ENCODE peak calls at places on chromosomes 6 and 20, in five cellular contexts. D, M, F, R and K are unnamed samples.

GRCh38 chr6:131379951-131380350 is 193.1 kb upstream of the ARG1 start:
- DNase-seq in R (peak; percentile 68), M (no peak), D (no peak), F (no peak), K (no peak)

GRCh38 chr6:24696097-24696496 is 22.9 kb downstream of the C6orf62 start:
- DNase-seq in F (no peak), R (no peak), D (no peak), M (no peak), K (no peak)

GRCh38 chr6:46953921-46954320 is 32.2 kb upstream of the ADGRF5 start:
- DNase-seq in D (no peak), R (no peak), M (no peak), F (no peak), K (no peak)

GRCh38 chr6:41685641-41686380 is 47.5 kb downstream of the MDFI start:
- DNase-seq in F (no peak), D (no peak), R (no peak), M (no peak), K (no peak)

GRCh38 chr6:36933102-36933501 is 21.4 kb upstream of the PI16 start:
- DNase-seq in F (no peak), M (no peak), R (no peak), D (no peak), K (no peak)

GRCh38 chr6:2026133-2026532 is 219.3 kb downstream of the GMDS start:
- DNase-seq in R (no peak), F (no peak), D (no peak), M (no peak), K (no peak)

GRCh38 chr6:70651326-70651905 is 16.3 kb upstream of the SMAP1 start:
- DNase-seq in R (no peak), M (no peak), D (no peak), F (no peak), K (no peak)

GRCh38 chr20:53282217-53282955 is 310.2 kb downstream of the TSHZ2 start:
- DNase-seq in M (no peak), F (no peak), R (no peak), D (no peak), K (no peak)

GRCh38 chr6:12232339-12232738 is 57.8 kb upstream of the EDN1 start:
- DNase-seq in R (peak; percentile 72), M (no peak), D (no peak), F (no peak), K (no peak)

GRCh38 chr20:35238170-35238569 is 11.7 kb downstream of the MMP24 start:
- DNase-seq in M (no peak), R (no peak), F (no peak), D (no peak), K (no peak)

GRCh38 chr6:27280064-27280539 is 32.0 kb downstream of the POM121L2 start:
- DNase-seq in D (no peak), M (no peak), R (peak; percentile 56), F (no peak), K (no peak)

GRCh38 chr6:100622907-100623692 is 158.4 kb upstream of the SIM1 start:
- DNase-seq in D (no peak), R (peak; percentile 43), F (no peak), M (no peak), K (no peak)

GRCh38 chr6:97645757-97646156 is 362.7 kb upstream of the MMS22L start:
- DNase-seq in D (no peak), F (no peak), M (no peak), R (no peak), K (no peak)

GRCh38 chr6:36297511-36297910 is 27.7 kb downstream of the PNPLA1 start:
- DNase-seq in D (no peak), R (no peak), F (no peak), M (no peak), K (no peak)

GRCh38 chr20:57662313-57663240 is 42.4 kb upstream of the ZBP1 start:
- DNase-seq in R (no peak), M (no peak), D (peak; percentile 45), F (peak; percentile 10), K (no peak)

GRCh38 chr20:15582146-15582776 is 991.0 kb downstream of the KIF16B start:
- DNase-seq in F (no peak), D (no peak), R (no peak), M (no peak), K (no peak)

GRCh38 chr20:49345538-49345937 is 67.7 kb upstream of the ZNFX1 start:
- DNase-seq in R (peak; percentile 29), D (no peak), M (no peak), F (peak; percentile 37), K (no peak)

GRCh38 chr20:5863040-5863811 is 87.1 kb downstream of the TRMT6 start:
- DNase-seq in R (peak; percentile 82), M (no peak), F (peak; percentile 15), D (no peak), K (no peak)

GRCh38 chr6:130624046-130624445 is 203.2 kb upstream of the SMLR1 start:
- DNase-seq in D (no peak), M (no peak), F (no peak), R (peak; percentile 80), K (no peak)

GRCh38 chr6:41645007-41645618 is 6.8 kb downstream of the MDFI start:
- DNase-seq in R (no peak), D (no peak), M (no peak), F (no peak), K (no peak)

GRCh38 chr6:125985522-125985921 is 818 bp upstream of the TRMT11 start:
- DNase-seq in M (no peak), D (no peak), R (no peak), F (no peak), K (no peak)

GRCh38 chr6:20687494-20687893 is 153.2 kb downstream of the CDKAL1 start:
- DNase-seq in R (no peak), D (no peak), M (no peak), F (no peak), K (no peak)

GRCh38 chr6:20688710-20689500 is 154.6 kb downstream of the CDKAL1 start:
- DNase-seq in R (peak; percentile 44), F (no peak), D (no peak), M (no peak), K (no peak)

GRCh38 chr6:20684474-20684873 is 150.2 kb downstream of the CDKAL1 start:
- DNase-seq in M (no peak), F (no peak), R (no peak), D (no peak), K (no peak)

GRCh38 chr6:20681243-20681684 is 147.0 kb downstream of the CDKAL1 start:
- DNase-seq in D (no peak), R (no peak), F (no peak), M (no peak), K (no peak)

GRCh38 chr6:20686142-20686541 is 151.9 kb downstream of the CDKAL1 start:
- DNase-seq in M (no peak), D (no peak), F (no peak), R (no peak), K (no peak)
- TF ChIP-seq CTCF in M (no peak), D (no peak), F (no peak), R (peak; percentile 8), K (no peak)

GRCh38 chr6:151447237-151447636 is 4.7 kb downstream of the RMND1 start:
- DNase-seq in M (no peak), R (no peak), F (no peak), D (no peak), K (no peak)

GRCh38 chr6:151451950-151452749 is at the start of gene RMND1:
- DNase-seq in D (peak; percentile 100), R (peak; percentile 100), M (peak; percentile 100), F (peak; percentile 100), K (peak; percentile 97)

GRCh38 chr6:151445482-151445881 is 6.4 kb downstream of the RMND1 start:
- DNase-seq in R (peak; percentile 92), D (no peak), M (no peak), F (no peak), K (no peak)

GRCh38 chr6:151451417-151451949 is 443 bp downstream of the RMND1 start:
- DNase-seq in R (no peak), M (no peak), D (no peak), F (no peak), K (no peak)

GRCh38 chr6:151448623-151449022 is 3.3 kb downstream of the RMND1 start:
- DNase-seq in M (no peak), F (no peak), D (no peak), R (no peak), K (no peak)
- TF ChIP-seq CTCF in M (no peak), F (no peak), D (no peak), R (peak; percentile 17), K (no peak)

DNA sequence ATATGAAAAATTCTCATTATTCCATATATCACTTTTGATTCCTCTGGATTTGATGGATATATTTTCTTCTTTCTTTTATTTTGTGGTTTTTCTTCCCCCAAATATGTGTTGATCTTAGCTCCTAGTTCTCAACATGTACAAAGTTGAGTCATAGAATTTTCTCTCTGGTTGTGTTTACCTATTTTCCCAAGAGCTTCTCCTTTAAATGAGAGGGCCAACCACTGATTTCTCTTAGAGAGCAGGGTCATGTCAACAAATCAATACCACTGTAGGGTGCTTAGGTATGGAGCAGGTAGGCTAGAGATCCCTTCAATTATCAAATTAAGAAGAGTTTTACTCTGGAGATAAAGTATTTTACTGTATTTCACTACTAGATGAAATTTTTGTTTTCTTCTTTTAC is 145.7 kb downstream of the BMP5 start:
- DNase-seq in F (no peak), R (no peak), D (no peak), M (no peak), K (no peak)
- TF ChIP-seq CTCF in F (no peak), R (no peak), D (no peak), M (no peak), K (no peak)

GRCh38 chr20:44734938-44735337 is 10.7 kb upstream of the KCNK15 start:
- DNase-seq in D (no peak), R (peak; percentile 33), M (no peak), F (no peak), K (no peak)
- TF ChIP-seq CTCF in D (no peak), R (peak; percentile 34), M (no peak), F (no peak), K (no peak)

DNA sequence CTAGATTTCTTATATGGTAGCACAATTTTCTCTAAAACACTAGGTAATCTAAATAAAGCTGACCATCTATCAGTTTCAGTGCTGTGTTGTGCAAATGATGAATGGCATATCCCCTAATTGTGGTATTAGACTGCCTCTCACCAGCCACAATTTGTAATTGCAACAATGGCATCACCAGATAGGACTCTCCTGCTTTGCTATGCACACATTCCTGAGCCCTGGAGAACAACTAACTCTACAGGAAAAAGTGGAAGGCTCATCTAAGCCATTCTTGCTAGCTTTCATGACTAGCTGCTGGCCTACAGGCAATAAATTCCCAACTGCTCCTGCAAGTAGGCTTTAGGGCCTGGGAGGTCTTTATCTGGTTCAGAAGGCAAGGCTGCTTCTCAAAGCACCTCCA is 974.1 kb downstream of the EYS start:
- DNase-seq in M (no peak), F (no peak), D (no peak), R (no peak), K (no peak)
- TF ChIP-seq CTCF in M (no peak), F (no peak), D (peak; percentile 32), R (peak; percentile 30), K (no peak)

DNA sequence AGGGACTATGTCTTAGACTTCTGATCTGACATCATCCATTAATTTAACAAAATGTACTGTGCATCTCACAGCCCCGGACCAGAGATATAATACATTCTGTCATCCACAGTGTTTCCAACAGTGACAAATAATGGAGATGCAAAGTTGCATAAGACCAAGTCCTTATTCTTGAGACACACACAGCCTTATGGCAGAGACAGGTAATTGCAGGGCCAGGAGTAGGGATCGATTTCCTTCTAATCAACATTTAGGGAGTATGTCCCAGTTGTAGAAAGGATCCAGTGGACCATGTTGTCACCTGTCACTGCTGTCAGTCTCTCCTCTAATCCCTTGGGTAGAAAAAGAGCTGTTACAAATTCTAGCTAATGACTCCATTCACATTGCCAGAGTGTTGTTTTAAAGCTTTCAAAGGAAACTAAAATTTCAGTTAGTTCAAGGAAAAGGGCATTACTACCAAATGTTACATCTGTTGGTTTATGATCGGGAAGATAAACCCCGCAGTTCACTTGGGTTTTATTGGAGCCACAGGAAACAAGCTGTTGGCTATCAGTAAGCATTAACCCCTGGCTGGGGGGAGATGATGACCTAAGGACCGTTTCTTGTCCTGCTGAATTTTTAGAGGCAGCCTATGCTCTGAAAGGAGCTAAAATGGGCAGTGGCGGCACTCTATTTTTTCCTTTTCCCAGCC is 111.4 kb upstream of the ATXN1 start:
- DNase-seq in D (no peak), M (no peak), R (no peak), F (no peak), K (no peak)
- TF ChIP-seq CTCF in D (no peak), M (no peak), R (peak; percentile 30), F (no peak), K (no peak)